ENCODE peak calls at places on chromosomes 4 and X, in five cellular contexts. K is NCI-H446; U is T-helper 2 cell; D is midbrain; R is stimulated activated CD4-positive, alpha-beta T cell treated with anti-CD3 and anti-CD28 coated beads, TNF-alpha, amount 100 ng/mL, for 48 hours. J is an unnamed sample.

GRCh38 chr4:80255374-80256095 is 10.9 kb upstream of the FGF5 start:
- DNase-seq in K (no peak), U (no peak), D (no peak), R (no peak), J (peak)

GRCh38 chrX:49257074-49257790 is 7.3 kb downstream of the FOXP3 start:
- DNase-seq in K (no peak), U (no peak), D (no peak), R (no peak), J (no peak)

GRCh38 chrX:11530621-11531020 is 135.1 kb downstream of the ARHGAP6 start:
- DNase-seq in K (no peak), U (no peak), D (no peak), R (no peak), J (peak)

GRCh38 chrX:124242160-124242559 is 90.3 kb upstream of the TEX13D start:
- DNase-seq in K (no peak), U (no peak), D (no peak), R (no peak), J (peak)

GRCh38 chr4:112645541-112646329 is 8.8 kb downstream of the LARP7 start:
- DNase-seq in K (no peak), U (no peak), D (no peak), R (no peak), J (no peak)

GRCh38 chr4:128288689-128289106 is 1.1 kb upstream of the PGRMC2 start:
- DNase-seq in K (no peak), U (peak), D (no peak), R (no peak), J (no peak)

GRCh38 chrX:18664947-18665346 is 7.0 kb downstream of the RS1 start:
- DNase-seq in K (no peak), U (no peak), D (no peak), R (no peak), J (no peak)

GRCh38 chr4:6437682-6438264 is 34.6 kb downstream of the PPP2R2C start:
- DNase-seq in K (peak), U (no peak), D (no peak), R (no peak), J (no peak)

GRCh38 chrX:54641530-54641929 is 111.5 kb downstream of the GNL3L start:
- DNase-seq in K (no peak), U (no peak), D (no peak), R (no peak), J (no peak)

GRCh38 chrX:46380148-46380752 is 165.0 kb downstream of the ZNF674 start:
- DNase-seq in K (no peak), U (no peak), D (no peak), R (no peak), J (no peak)

GRCh38 chr4:57064811-57065711 is 45.1 kb downstream of the IGFBP7 start:
- DNase-seq in K (peak), U (no peak), D (no peak), R (no peak), J (peak)

GRCh38 chr4:52408471-52408870 is 250.6 kb downstream of the USP46 start:
- DNase-seq in K (no peak), U (no peak), D (no peak), R (no peak), J (no peak)

GRCh38 chr4:114311745-114312144 is 286.9 kb upstream of the UGT8 start:
- DNase-seq in K (no peak), U (no peak), D (no peak), R (no peak), J (no peak)

GRCh38 chr4:126899382-126899801 is 733.4 kb upstream of the INTU start:
- DNase-seq in K (peak), U (no peak), D (no peak), R (no peak), J (peak)

GRCh38 chr4:112379306-112379705 is 82.1 kb downstream of the ALPK1 start:
- DNase-seq in K (no peak), U (no peak), D (no peak), R (no peak), J (no peak)

GRCh38 chrX:47078129-47079043 is at the start of gene RGN:
- DNase-seq in K (no peak), U (no peak), D (no peak), R (no peak), J (peak)

GRCh38 chrX:134774190-134775048 is 116.1 kb upstream of the PLAC1 start:
- DNase-seq in K (no peak), U (no peak), D (no peak), R (no peak), J (no peak)

GRCh38 chrX:1658083-1658463 is 43.2 kb downstream of the ASMT start:
- DNase-seq in K (no peak), U (peak), D (no peak), R (no peak), J (no peak)

GRCh38 chr4:72977936-72978485 is 91.5 kb downstream of the COX18 start:
- DNase-seq in K (no peak), U (no peak), D (no peak), R (no peak), J (no peak)

GRCh38 chr4:140152015-140152703 is 1.8 kb downstream of the MAML3 start:
- DNase-seq in K (peak), U (peak), D (peak), R (peak), J (peak)

GRCh38 chr4:102344955-102345794 is at the start of gene SLC39A8:
- DNase-seq in K (peak), U (peak), D (peak), R (peak), J (peak)

GRCh38 chr4:186948361-186949291 is 225.0 kb upstream of the FAT1 start:
- DNase-seq in K (no peak), U (no peak), D (no peak), R (no peak), J (peak)

GRCh38 chr4:96887857-96888256 is 1048.0 kb downstream of the PDHA2 start:
- DNase-seq in K (no peak), U (no peak), D (no peak), R (no peak), J (no peak)

GRCh38 chrX:115912372-115912897 is 258.1 kb upstream of the AGTR2 start:
- DNase-seq in K (no peak), U (no peak), D (no peak), R (no peak), J (no peak)

GRCh38 chr4:174753031-174753430 is 76.0 kb downstream of the GLRA3 start:
- DNase-seq in K (no peak), U (no peak), D (no peak), R (no peak), J (no peak)

GRCh38 chrX:125090046-125090445 is 229.6 kb upstream of the TEX13C start:
- DNase-seq in K (peak), U (no peak), D (no peak), R (no peak), J (no peak)

GRCh38 chr4:4754641-4755040 is 104.8 kb upstream of the MSX1 start:
- DNase-seq in K (no peak), U (no peak), D (no peak), R (no peak), J (no peak)

GRCh38 chr4:8281519-8282133 is 12.1 kb downstream of the HTRA3 start:
- DNase-seq in K (peak), U (no peak), D (no peak), R (no peak), J (peak)

GRCh38 chr4:176150283-176150682 is 45.1 kb downstream of the SPATA4 start:
- DNase-seq in K (no peak), U (peak), D (no peak), R (no peak), J (peak)

GRCh38 chr4:104941661-104942062 is 205.0 kb upstream of the TET2 start:
- DNase-seq in K (no peak), U (no peak), D (no peak), R (no peak), J (no peak)

GRCh38 chr4:55633903-55634302 is 2.2 kb downstream of the NMU start:
- DNase-seq in K (no peak), U (no peak), D (no peak), R (no peak), J (no peak)

GRCh38 chr4:6221851-6222760 is 21.8 kb upstream of the JAKMIP1 start:
- DNase-seq in K (peak), U (peak), D (peak), R (no peak), J (peak)